ENCODE peak calls at places on chromosomes 5 and 9, in six cellular contexts. Q is neuronal stem cell, W is H9, J is mesenchymal stem cell, X is IMR-90, K is H1. C is an unnamed sample.
A peak's percentile ranks its signal among the peaks of the same experiment; 100 is the strongest.

GRCh38 chr5:72067682-72068470 is 39.4 kb upstream of the MAP1B start:
- DNase-seq in X (peak; percentile 85), K (no peak), Q (no peak), W (no peak), J (peak; percentile 73), C (peak; percentile 88)

GRCh38 chr5:55172937-55173695 is at the start of gene CDC20B:
- DNase-seq in W (peak; percentile 82), J (peak; percentile 85), X (peak; percentile 63), Q (peak; percentile 83), K (peak; percentile 86), C (peak; percentile 79)

GRCh38 chr5:140835622-140836510 is 1.8 kb downstream of the PCDHA7 start:
- DNase-seq in X (no peak), J (no peak), Q (no peak), K (no peak), W (no peak), C (no peak)

GRCh38 chr9:137375321-137376058 is 47.5 kb downstream of the EXD3 start:
- DNase-seq in K (no peak), X (no peak), Q (no peak), J (no peak), W (no peak), C (no peak)

GRCh38 chr5:126594676-126595485 is at the start of gene ALDH7A1:
- DNase-seq in W (peak; percentile 99), Q (peak; percentile 90), X (no peak), K (peak; percentile 88), J (peak; percentile 94), C (peak; percentile 82)

GRCh38 chr5:219492-219891 is 1.4 kb downstream of the SDHA start:
- DNase-seq in J (peak; percentile 54), W (no peak), Q (no peak), X (peak; percentile 50), K (no peak), C (peak; percentile 18)

GRCh38 chr5:82785941-82786340 is 291.3 kb downstream of the TMEM167A start:
- DNase-seq in W (no peak), K (no peak), Q (no peak), X (no peak), J (no peak), C (no peak)

GRCh38 chr9:130842547-130842946 is 7.5 kb downstream of the ABL1 start:
- DNase-seq in J (no peak), X (no peak), K (no peak), Q (no peak), W (no peak), C (no peak)

GRCh38 chr5:36694351-36694750 is 87.9 kb downstream of the SLC1A3 start:
- DNase-seq in W (no peak), X (peak; percentile 8), K (no peak), Q (no peak), J (no peak), C (no peak)

GRCh38 chr5:138408023-138408422 is 30.8 kb upstream of the REEP2 start:
- DNase-seq in Q (no peak), X (no peak), K (no peak), W (no peak), J (peak; percentile 7), C (no peak)

GRCh38 chr9:22454021-22454420 is 7.4 kb downstream of the DMRTA1 start:
- DNase-seq in Q (no peak), W (no peak), K (no peak), J (peak; percentile 3), X (no peak), C (no peak)

GRCh38 chr5:62496876-62497275 is 81.7 kb upstream of the LRRC70 start:
- DNase-seq in J (no peak), W (no peak), X (no peak), Q (no peak), K (no peak), C (no peak)

GRCh38 chr9:99103505-99103904 is 1.4 kb upstream of the TGFBR1 start:
- DNase-seq in J (peak; percentile 54), Q (no peak), K (no peak), W (peak; percentile 36), X (peak; percentile 9), C (no peak)

GRCh38 chr9:91676042-91676441 is 252.4 kb upstream of the NFIL3 start:
- DNase-seq in J (no peak), X (no peak), K (no peak), Q (no peak), W (no peak), C (no peak)

GRCh38 chr9:7320139-7320538 is 479.4 kb downstream of the DMAC1 start:
- DNase-seq in Q (no peak), K (no peak), J (peak; percentile 100), X (peak; percentile 99), W (no peak), C (peak; percentile 16)

GRCh38 chr9:23777328-23777727 is 48.7 kb downstream of the ELAVL2 start:
- DNase-seq in X (no peak), W (no peak), J (no peak), K (no peak), Q (no peak), C (no peak)

GRCh38 chr9:96523429-96523828 is 73.5 kb downstream of the HABP4 start:
- DNase-seq in K (no peak), X (no peak), Q (no peak), W (no peak), J (no peak), C (no peak)

GRCh38 chr9:130663258-130664171 is 879 bp upstream of the PRDM12 start:
- DNase-seq in Q (no peak), W (peak; percentile 50), K (peak; percentile 83), J (peak; percentile 11), X (no peak), C (no peak)

GRCh38 chr5:179376701-179377420 is 31.6 kb upstream of the ADAMTS2 start:
- DNase-seq in K (no peak), Q (no peak), J (no peak), W (peak; percentile 16), X (no peak), C (no peak)

GRCh38 chr5:128304121-128304520 is 220.6 kb downstream of the SLC12A2 start:
- DNase-seq in K (no peak), J (peak; percentile 69), W (no peak), Q (no peak), X (peak; percentile 73), C (no peak)

GRCh38 chr9:5953743-5954707 is 61.4 kb downstream of the RANBP6 start:
- DNase-seq in J (no peak), X (peak; percentile 25), K (no peak), Q (no peak), W (no peak), C (peak; percentile 11)

GRCh38 chr5:66356011-66356565 is 212.0 kb downstream of the SREK1 start:
- DNase-seq in Q (no peak), W (no peak), X (peak; percentile 1), J (no peak), K (no peak), C (peak; percentile 69)

GRCh38 chr5:111950660-111951059 is 193.7 kb upstream of the NREP start:
- DNase-seq in Q (no peak), W (no peak), X (peak; percentile 80), J (no peak), K (no peak), C (no peak)

GRCh38 chr9:137254624-137255447 is at the start of gene NELFB:
- DNase-seq in Q (peak; percentile 91), J (peak; percentile 81), W (peak; percentile 90), K (peak; percentile 99), X (peak; percentile 77), C (peak; percentile 80)

GRCh38 chr5:123087173-123088030 is 1.6 kb upstream of the PRDM6 start:
- DNase-seq in J (peak; percentile 25), W (no peak), X (no peak), K (peak; percentile 64), Q (no peak), C (no peak)

GRCh38 chr5:35089688-35090314 is 42.1 kb upstream of the AGXT2 start:
- DNase-seq in W (peak; percentile 73), Q (peak; percentile 51), K (peak; percentile 84), J (peak; percentile 62), X (peak; percentile 72), C (peak; percentile 82)

GRCh38 chr5:35094966-35095365 is 47.2 kb upstream of the AGXT2 start:
- DNase-seq in K (no peak), J (no peak), W (no peak), X (no peak), Q (no peak), C (no peak)

GRCh38 chr5:35092703-35093102 is 45.0 kb upstream of the AGXT2 start:
- DNase-seq in J (no peak), Q (no peak), K (no peak), W (no peak), X (no peak), C (no peak)

GRCh38 chr5:35095366-35095765 is 47.6 kb upstream of the AGXT2 start:
- DNase-seq in X (no peak), W (no peak), K (no peak), J (no peak), Q (no peak), C (no peak)

DNA sequence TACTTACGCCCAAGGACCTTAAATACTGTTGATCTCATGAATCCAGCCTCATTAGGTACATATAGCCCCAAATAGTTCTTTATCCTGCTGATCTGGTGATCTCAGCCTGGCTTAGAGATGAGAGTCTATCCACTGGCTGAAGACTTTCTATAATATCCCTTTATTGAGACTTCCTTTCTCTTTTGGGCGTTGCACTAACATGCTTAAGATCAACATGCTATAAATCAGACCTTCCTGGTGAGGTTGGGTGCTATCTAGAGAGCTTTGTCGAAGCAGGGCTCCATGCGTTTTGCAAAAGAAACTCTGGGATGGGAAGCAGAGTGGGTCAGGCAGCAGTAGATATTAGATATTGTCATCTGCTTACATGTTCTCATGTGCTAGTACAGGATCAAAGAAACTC is 44.0 kb upstream of the AGXT2 start:
- DNase-seq in K (no peak), J (no peak), W (no peak), X (no peak), Q (no peak), C (no peak)
- H2AFZ ChIP-seq in K (no peak overlapping the region), J (no peak overlapping the region), W (no peak overlapping the region), X (no peak overlapping the region), Q (no peak overlapping the region), C (no peak overlapping the region)

GRCh38 chr5:14142856-14143508 is at the start of gene TRIO:
- DNase-seq in K (peak; percentile 99), J (peak; percentile 94), X (peak; percentile 91), Q (peak; percentile 93), W (peak; percentile 91), C (peak; percentile 78)
- H3K18ac ChIP-seq in K (peak within 1 kb of the TSS; percentile 48), J (peak within 1 kb of the TSS; percentile 97), X (peak within 1 kb of the TSS; percentile 94), Q (peak within 1 kb of the TSS; percentile 97), W (peak within 1 kb of the TSS; percentile 57), C (peak within 1 kb of the TSS; percentile 99)

GRCh38 chr5:34609951-34610431 is 46.1 kb upstream of the RAI14 start:
- DNase-seq in J (peak; percentile 31), Q (peak; percentile 17), K (no peak), X (peak; percentile 50), W (no peak), C (no peak)
- H2AFZ ChIP-seq in J (no peak overlapping the region), Q (peak overlapping the region; percentile 57), K (no peak overlapping the region), X (peak overlapping the region; percentile 60), W (no peak overlapping the region), C (no peak overlapping the region)

DNA sequence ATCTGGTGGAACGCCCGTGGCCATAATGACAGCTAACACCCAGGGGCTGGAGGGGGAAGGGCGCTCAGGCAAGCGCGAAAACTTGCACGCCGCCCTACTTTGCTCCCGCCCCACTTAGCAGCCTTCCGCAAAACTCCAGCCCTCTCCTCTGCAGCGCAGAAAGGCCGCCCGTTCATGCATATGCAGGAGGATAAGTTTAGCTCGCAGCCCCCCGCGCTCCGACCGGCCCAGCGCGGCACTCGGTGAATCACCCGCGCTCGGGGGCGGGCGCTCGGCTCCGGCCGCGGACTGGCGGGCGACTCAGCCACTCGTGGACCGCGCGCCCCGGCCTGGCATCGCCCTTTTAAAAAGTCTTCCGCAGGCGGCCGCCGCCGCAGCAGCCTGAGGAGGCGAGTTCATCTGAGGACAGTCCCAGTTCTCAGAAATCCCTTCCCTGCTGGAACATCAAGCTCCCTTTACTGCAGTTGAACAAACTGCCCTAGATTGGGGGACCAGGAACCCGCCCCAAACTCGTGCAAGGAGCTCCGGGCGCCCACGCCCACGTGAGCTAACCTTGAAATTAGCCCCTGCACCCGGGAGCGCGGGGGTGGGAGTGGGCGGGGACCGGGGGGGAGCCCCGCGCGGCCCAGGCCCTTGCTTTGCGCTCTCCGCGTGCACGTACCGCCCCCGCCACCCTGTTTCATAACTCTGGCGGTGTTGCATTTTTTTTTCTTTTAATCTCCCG is 4.5 kb upstream of the KLF9 start:
- DNase-seq in Q (peak; percentile 77), X (peak; percentile 96), W (peak; percentile 88), K (peak; percentile 86), J (peak; percentile 99), C (peak; percentile 97)
- H3K18ac ChIP-seq in Q (peak overlapping the region; percentile 92), X (peak overlapping the region; percentile 97), W (peak overlapping the region; percentile 54), K (peak overlapping the region; percentile 89), J (peak overlapping the region; percentile 96), C (no peak overlapping the region)